ENCODE peak calls at places on chromosomes 11 and 22, in eight cellular contexts. K, A, P, L, N, X, Z and S are unnamed samples. For H3K36me3, the result is how much of the 10 kb centered on the place peaks cover.

GRCh38 chr11:95793111-95793510 is 2.8 kb downstream of the CEP57 start:
- DNase-seq in A (no peak), Z (no peak), N (no peak), L (no peak), P (no peak), X (no peak), K (no peak), S (no peak)

GRCh38 chr22:30159082-30159481 is 78.8 kb downstream of the HORMAD2 start:
- DNase-seq in N (no peak), Z (no peak), K (no peak), L (no peak), P (no peak), X (no peak), A (no peak), S (no peak)

GRCh38 chr11:131692151-131692550 is 321.7 kb downstream of the NTM start:
- DNase-seq in A (no peak), N (no peak), L (no peak), P (no peak), X (no peak), K (no peak), Z (no peak), S (no peak)

GRCh38 chr11:119432484-119433368 is 9.8 kb upstream of the THY1 start:
- DNase-seq in X (no peak), P (no peak), K (no peak), Z (no peak), A (peak), N (peak), L (no peak), S (no peak)

GRCh38 chr11:15830730-15831443 is 525.5 kb downstream of the SOX6 start:
- DNase-seq in X (no peak), K (no peak), P (no peak), L (no peak), N (no peak), Z (no peak), A (no peak), S (no peak)

GRCh38 chr11:128299132-128299726 is 288.1 kb downstream of the ETS1 start:
- DNase-seq in L (no peak), N (peak), X (no peak), K (no peak), P (no peak), A (no peak), Z (peak), S (peak)

GRCh38 chr11:110711776-110712642 is at the start of gene ARHGAP20:
- DNase-seq in K (peak), A (peak), N (peak), L (no peak), X (peak), P (peak), Z (no peak), S (peak)

GRCh38 chr11:27116684-27117083 is 76.1 kb downstream of the BBOX1 start:
- DNase-seq in Z (no peak), K (no peak), X (no peak), A (no peak), L (no peak), P (no peak), N (no peak), S (no peak)

GRCh38 chr11:38143852-38144251 is 1545.8 kb upstream of the RAG2 start:
- DNase-seq in L (no peak), X (no peak), K (no peak), N (no peak), P (no peak), Z (no peak), A (no peak), S (no peak)

GRCh38 chr22:48236261-48236660 is 1473.8 kb downstream of the TBC1D22A start:
- DNase-seq in A (peak), L (no peak), N (no peak), K (no peak), Z (no peak), P (no peak), X (no peak), S (no peak)

GRCh38 chr22:28891156-28891733 is 7.9 kb downstream of the ZNRF3 start:
- DNase-seq in L (no peak), K (no peak), P (no peak), A (no peak), Z (no peak), N (no peak), X (peak), S (no peak)

GRCh38 chr11:47565340-47566165 is at the start of gene PTPMT1:
- DNase-seq in L (no peak), Z (no peak), N (peak), P (peak), A (peak), X (peak), K (peak), S (no peak)

GRCh38 chr11:86636275-86636674 is 36.1 kb downstream of the ME3 start:
- DNase-seq in X (no peak), Z (no peak), P (no peak), K (no peak), L (no peak), A (no peak), N (peak), S (no peak)

GRCh38 chr11:28526406-28526751 is 418.2 kb downstream of the METTL15 start:
- DNase-seq in A (no peak), L (no peak), N (peak), X (no peak), Z (no peak), P (no peak), K (no peak), S (no peak)

GRCh38 chr22:26722159-26722558 is 64.8 kb downstream of the MIAT start:
- DNase-seq in L (no peak), X (no peak), Z (no peak), N (peak), A (no peak), P (no peak), K (no peak), S (no peak)

GRCh38 chr11:61949169-61950034 is 749 bp upstream of the BEST1 start:
- DNase-seq in X (peak), N (peak), L (no peak), P (peak), A (peak), K (no peak), Z (no peak), S (peak)

GRCh38 chr11:108933630-108934029 is 268.8 kb downstream of the DDX10 start:
- DNase-seq in Z (no peak), N (peak), K (no peak), L (no peak), X (no peak), P (no peak), A (no peak), S (no peak)

GRCh38 chr11:128707671-128708070 is 13.8 kb downstream of the FLI1 start:
- DNase-seq in L (no peak), A (no peak), P (no peak), Z (no peak), X (no peak), N (peak), K (no peak), S (no peak)

GRCh38 chr11:67997460-67997921 is 6.4 kb downstream of the UNC93B1 start:
- DNase-seq in K (no peak), N (no peak), L (no peak), A (no peak), P (no peak), X (no peak), Z (no peak), S (no peak)

GRCh38 chr22:45942787-45943493 is 34.0 kb downstream of the WNT7B start:
- DNase-seq in L (no peak), K (no peak), N (no peak), P (no peak), Z (no peak), X (no peak), A (no peak), S (no peak)

GRCh38 chr22:19663821-19664325 is 50.4 kb upstream of the SEPTIN5 start:
- DNase-seq in L (no peak), P (peak), A (peak), K (no peak), Z (no peak), N (peak), X (no peak), S (no peak)

GRCh38 chr11:126186708-126187481 is 24.6 kb downstream of the RPUSD4 start:
- DNase-seq in X (no peak), Z (no peak), A (no peak), K (no peak), N (no peak), P (no peak), L (no peak), S (no peak)

GRCh38 chr11:70488171-70488570 is 89.8 kb downstream of the CTTN start:
- DNase-seq in L (no peak), A (no peak), X (no peak), N (no peak), K (no peak), Z (no peak), P (no peak), S (no peak)

GRCh38 chr11:65572356-65573043 is at the start of gene FAM89B:
- DNase-seq in P (peak), Z (no peak), X (peak), A (peak), L (peak), K (peak), N (peak), S (peak)
- TF ChIP-seq POLR2A in P (peak), Z (peak), X (no peak), A (peak), L (peak), K (peak), N (peak), S (no peak)

GRCh38 chr11:9752091-9752490 is 88.2 kb downstream of the SWAP70 start:
- DNase-seq in K (no peak), P (no peak), N (peak), L (no peak), A (no peak), Z (no peak), X (no peak), S (no peak)
- TF ChIP-seq CTCF in K (no peak), P (no peak), N (no peak), L (no peak), A (no peak), Z (no peak), X (no peak), S (no peak)

GRCh38 chr11:521179-521688 is 14.1 kb downstream of the HRAS start:
- DNase-seq in K (no peak), P (no peak), Z (no peak), X (no peak), N (no peak), L (no peak), A (no peak), S (no peak)
- H3K36me3 ChIP-seq in K (under half), P (under half), Z (under half), X (under half), N (under half), L (under half), A (under half), S (under half)

DNA sequence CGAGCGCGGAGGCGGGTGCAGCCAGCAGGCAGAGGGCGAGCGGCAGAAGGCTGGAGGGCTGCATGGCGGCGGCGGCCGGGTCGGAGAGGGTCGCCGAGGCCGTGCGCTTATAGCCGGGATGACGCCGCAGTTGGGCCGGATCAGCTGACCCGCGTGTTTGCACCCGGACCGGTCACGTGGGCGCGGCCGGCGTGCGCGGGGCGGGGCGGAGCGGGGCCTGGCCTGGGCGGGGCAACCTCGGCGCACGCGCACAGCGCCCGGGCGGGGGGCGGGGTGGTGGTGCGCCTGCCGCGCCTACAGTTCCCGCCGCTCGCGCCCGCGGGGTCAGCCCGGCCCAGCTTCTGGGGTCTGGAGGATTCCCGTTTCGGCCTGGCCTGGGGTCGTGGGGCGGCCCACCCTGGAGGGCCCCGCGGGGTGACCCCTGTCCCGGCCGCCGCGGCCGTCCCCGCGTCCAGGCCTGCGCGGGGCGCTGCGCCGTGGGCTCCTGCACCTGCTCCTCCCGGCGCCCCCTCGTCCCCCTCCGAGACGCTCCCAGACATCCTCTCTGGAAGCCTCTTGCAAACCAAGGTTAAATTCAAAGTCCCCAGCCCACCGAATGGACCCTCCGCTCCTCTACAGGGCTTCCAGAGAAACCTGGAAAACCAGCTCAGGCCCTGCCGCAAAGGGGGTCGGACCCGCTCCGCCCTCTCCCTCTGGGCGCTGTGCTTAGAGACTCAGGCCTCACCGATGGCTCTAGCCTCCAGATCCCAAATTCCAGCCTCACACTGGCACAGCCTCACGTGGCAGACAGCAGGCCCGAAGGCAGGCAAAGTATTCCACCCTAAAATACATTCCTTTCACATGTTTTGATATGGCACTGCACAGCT is at the start of gene CTSD:
- DNase-seq in P (peak), X (peak), L (no peak), K (peak), N (peak), Z (no peak), A (peak), S (peak)
- TF ChIP-seq POLR2A in P (peak), X (peak), L (peak), K (peak), N (no peak), Z (peak), A (peak), S (peak)

GRCh38 chr22:21815958-21816357 is 51.5 kb downstream of the MAPK1 start:
- DNase-seq in X (no peak), P (no peak), Z (no peak), L (no peak), K (no peak), N (no peak), A (no peak), S (no peak)
- TF ChIP-seq CTCF in X (no peak), P (no peak), Z (no peak), L (no peak), K (no peak), N (no peak), A (no peak), S (no peak)

GRCh38 chr22:20858615-20859416 is at the start of the genes PI4KA and SNAP29:
- DNase-seq in A (peak), Z (peak), L (peak), X (peak), K (peak), N (peak), P (peak), S (peak)
- H3K36me3 ChIP-seq in A (under half), Z (under half), L (under half), X (under half), K (under half), N (under half), P (under half), S (under half)

DNA sequence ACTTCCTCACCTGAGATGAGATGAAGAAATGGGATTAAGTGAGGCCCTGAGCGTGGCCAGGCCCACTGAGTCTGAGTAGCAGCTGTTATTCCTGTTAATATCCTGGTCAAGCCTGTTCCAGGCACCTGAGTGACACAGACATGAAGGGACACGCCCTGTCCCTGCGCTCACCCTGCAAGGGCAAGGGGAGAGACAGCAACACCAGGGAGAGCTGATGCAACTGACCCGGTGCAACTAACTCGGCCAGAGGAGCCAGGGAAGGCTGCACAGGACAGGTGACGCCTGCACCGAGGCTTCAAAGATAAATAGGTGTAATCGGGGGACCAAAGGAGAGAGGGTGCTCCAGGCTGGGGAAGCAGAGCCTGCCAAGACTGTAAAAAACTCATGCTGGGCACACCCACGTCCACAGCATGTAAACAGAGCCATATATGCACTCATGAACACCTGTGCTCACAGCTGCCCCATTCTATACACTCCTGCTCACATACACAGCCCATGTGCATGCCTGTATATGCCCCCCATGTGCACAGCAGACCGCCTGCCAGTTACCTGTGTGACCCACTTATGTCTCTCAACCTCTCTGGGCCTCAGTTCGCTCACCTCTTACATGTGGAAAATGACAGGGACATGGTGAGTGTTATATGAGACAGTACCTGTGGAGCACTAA is 22.8 kb upstream of the GCAT start:
- DNase-seq in Z (no peak), N (no peak), X (no peak), L (no peak), A (no peak), P (no peak), K (no peak), S (no peak)
- TF ChIP-seq POLR2A in Z (no peak), N (no peak), X (no peak), L (no peak), A (no peak), P (no peak), K (no peak), S (no peak)

GRCh38 chr11:103877221-103877620 is 159.2 kb upstream of the DDI1 start:
- DNase-seq in L (no peak), A (no peak), P (no peak), Z (no peak), K (no peak), N (peak), X (no peak), S (no peak)
- TF ChIP-seq CTCF in L (no peak), A (no peak), P (no peak), Z (peak), K (no peak), N (peak), X (no peak), S (no peak)

DNA sequence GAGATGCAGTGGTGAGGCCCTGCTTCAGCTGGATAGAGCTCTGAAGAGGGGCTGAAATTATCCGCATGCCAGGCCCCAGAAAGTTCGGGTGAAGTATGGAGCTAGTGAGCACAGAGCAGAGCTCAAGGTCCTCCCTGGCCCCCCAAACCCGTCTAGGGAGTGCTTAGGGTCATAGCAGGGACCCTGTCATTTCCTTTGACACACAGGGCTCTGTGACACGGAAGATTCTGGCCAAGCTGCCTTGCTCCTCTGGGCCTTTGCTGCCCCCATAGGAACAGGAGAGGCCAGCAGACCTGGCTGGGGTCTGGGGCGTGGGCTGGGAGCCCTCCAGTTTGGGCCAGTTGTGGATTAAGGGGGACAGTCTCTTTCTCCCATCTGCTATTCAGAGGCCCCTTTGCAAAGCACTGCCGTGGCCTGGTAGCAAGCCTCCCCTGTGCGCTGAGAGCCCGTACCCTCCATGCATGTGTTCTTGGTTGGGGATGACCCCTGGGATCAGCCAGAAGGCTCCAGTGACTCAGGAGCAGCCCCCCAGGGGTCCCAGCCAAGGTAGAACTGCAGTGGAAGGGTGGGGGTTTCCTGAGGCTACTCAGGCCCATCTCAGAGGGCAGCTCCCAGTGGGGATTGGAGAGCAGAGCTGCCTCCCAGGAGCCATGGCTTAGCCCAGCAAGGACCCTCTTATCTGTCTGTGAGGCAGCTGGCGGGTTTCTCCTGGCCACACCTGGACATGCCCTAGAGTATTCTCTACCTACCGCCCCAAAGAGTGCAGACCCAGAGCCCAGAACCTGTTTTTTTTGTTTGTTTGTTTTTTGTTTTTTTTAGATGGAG is 42.3 kb downstream of the RNF141 start:
- DNase-seq in P (no peak), K (peak), X (no peak), N (no peak), A (no peak), L (no peak), Z (no peak), S (no peak)
- H3K36me3 ChIP-seq in P (under half), K (under half), X (under half), N (half or more), A (under half), L (half or more), Z (under half), S (under half)